ENCODE peak calls at places on chromosomes 3 and 15, in four cellular contexts. H, C, W and U are unnamed samples.

GRCh38 chr15:45612790-45613415 is 21.9 kb upstream of the SQOR start:
- DNase-seq in H (peak), C (peak), W (no peak), U (no peak)

GRCh38 chr3:178079966-178080365 is 456.3 kb upstream of the KCNMB2 start:
- DNase-seq in H (no peak), C (no peak), W (no peak), U (no peak)

GRCh38 chr15:100765458-100766224 is 114.0 kb upstream of the ALDH1A3 start:
- DNase-seq in H (no peak), C (no peak), W (peak), U (no peak)

GRCh38 chr15:57323806-57324589 is 52.3 kb upstream of the CGNL1 start:
- DNase-seq in H (no peak), C (peak), W (no peak), U (no peak)

GRCh38 chr3:46895204-46895660 is 17.7 kb downstream of the PTH1R start:
- DNase-seq in H (peak), C (no peak), W (peak), U (peak)

GRCh38 chr3:132721479-132722164 is 587 bp downstream of the NPHP3 start:
- DNase-seq in H (peak), C (peak), W (peak), U (peak)

GRCh38 chr3:195247863-195248189 is 23.1 kb downstream of the XXYLT1 start:
- DNase-seq in H (no peak), C (no peak), W (no peak), U (peak)

GRCh38 chr3:120137548-120137947 is 43.3 kb upstream of the GSK3B start:
- DNase-seq in H (no peak), C (no peak), W (no peak), U (no peak)

GRCh38 chr3:156389151-156389760 is 165.7 kb downstream of the SSR3 start:
- DNase-seq in H (no peak), C (no peak), W (no peak), U (no peak)

GRCh38 chr3:188021502-188022040 is 132.4 kb upstream of the LPP start:
- DNase-seq in H (peak), C (no peak), W (no peak), U (no peak)

GRCh38 chr15:92819312-92820232 is 80.6 kb upstream of the CHD2 start:
- DNase-seq in H (no peak), C (peak), W (no peak), U (no peak)

GRCh38 chr3:147925272-147925671 is 516.1 kb downstream of the ZIC1 start:
- DNase-seq in H (no peak), C (no peak), W (no peak), U (no peak)

GRCh38 chr15:50164458-50164857 is 17.5 kb upstream of the SLC27A2 start:
- DNase-seq in H (no peak), C (no peak), W (no peak), U (no peak)

GRCh38 chr15:76533060-76533955 is 196.7 kb downstream of the ISL2 start:
- DNase-seq in H (peak), C (no peak), W (no peak), U (peak)

GRCh38 chr3:39096775-39097174 is 10.7 kb downstream of the GORASP1 start:
- DNase-seq in H (peak), C (no peak), W (no peak), U (no peak)

GRCh38 chr3:122835590-122835989 is 40.7 kb downstream of the SLC49A4 start:
- DNase-seq in H (no peak), C (no peak), W (no peak), U (no peak)

GRCh38 chr15:51315726-51316125 is 22.7 kb downstream of the CYP19A1 start:
- DNase-seq in H (no peak), C (no peak), W (no peak), U (no peak)

GRCh38 chr15:80580536-80581260 is 114.4 kb upstream of the ABHD17C start:
- DNase-seq in H (no peak), C (no peak), W (no peak), U (no peak)

GRCh38 chr3:6805236-6805635 is 55.7 kb upstream of the GRM7 start:
- DNase-seq in H (no peak), C (no peak), W (no peak), U (no peak)

GRCh38 chr15:64912926-64913325 is 1.2 kb downstream of the ANKDD1A start:
- DNase-seq in H (no peak), C (no peak), W (no peak), U (no peak)

GRCh38 chr15:82531496-82532382 is 8.5 kb downstream of the RPS17 start:
- DNase-seq in H (no peak), C (no peak), W (no peak), U (no peak)

GRCh38 chr3:23202203-23202920 is 765 bp upstream of the UBE2E2 start:
- DNase-seq in H (peak), C (no peak), W (peak), U (no peak)